ENCODE peak calls at places on chromosome 18, in six cellular contexts. C is H1, M is IMR-90, J is mesenchymal stem cell, T is mesendoderm, Y is trophoblast cell. W is an unnamed sample.

GRCh38 chr18:42706618-42707017 is 408.9 kb downstream of the RIT2 start:
- DNase-seq in C (no peak), M (no peak), J (no peak), T (peak; percentile 45), Y (peak; percentile 22), W (no peak)

GRCh38 chr18:2855560-2856350 is 8.9 kb downstream of the EMILIN2 start:
- DNase-seq in C (no peak), M (no peak), J (no peak), T (no peak), Y (peak; percentile 98), W (no peak)

GRCh38 chr18:61891271-61891670 is 1.5 kb downstream of the RNF152 start:
- DNase-seq in C (no peak), M (no peak), J (no peak), T (no peak), Y (no peak), W (no peak)

GRCh38 chr18:22282311-22283235 is 113.2 kb downstream of the GATA6 start:
- DNase-seq in C (no peak), M (peak; percentile 96), J (peak; percentile 98), T (peak; percentile 68), Y (peak; percentile 65), W (no peak)

GRCh38 chr18:22136395-22136794 is 33.0 kb upstream of the GATA6 start:
- DNase-seq in C (no peak), M (peak; percentile 46), J (peak; percentile 41), T (no peak), Y (no peak), W (no peak)

GRCh38 chr18:46332956-46333355 is 228.8 kb downstream of the HAUS1 start:
- DNase-seq in C (peak; percentile 54), M (no peak), J (no peak), T (peak; percentile 45), Y (peak; percentile 4), W (no peak)

GRCh38 chr18:32974421-32975165 is 201.8 kb upstream of the KLHL14 start:
- DNase-seq in C (no peak), M (no peak), J (peak; percentile 18), T (no peak), Y (no peak), W (no peak)

GRCh38 chr18:57657566-57657965 is 35.9 kb upstream of the NARS1 start:
- DNase-seq in C (no peak), M (no peak), J (no peak), T (no peak), Y (no peak), W (no peak)

GRCh38 chr18:28189400-28190239 is 12.7 kb upstream of the CDH2 start:
- DNase-seq in C (peak; percentile 67), M (peak; percentile 87), J (peak; percentile 59), T (peak; percentile 83), Y (peak; percentile 85), W (no peak)

GRCh38 chr18:35641916-35642315 is 60.4 kb downstream of the GALNT1 start:
- DNase-seq in C (no peak), M (peak; percentile 72), J (peak; percentile 83), T (no peak), Y (peak; percentile 72), W (no peak)

GRCh38 chr18:29248856-29249255 is 1071.9 kb upstream of the CDH2 start:
- DNase-seq in C (no peak), M (no peak), J (no peak), T (no peak), Y (no peak), W (no peak)

GRCh38 chr18:32742620-32743019 is 30.2 kb downstream of the KLHL14 start:
- DNase-seq in C (no peak), M (no peak), J (no peak), T (no peak), Y (no peak), W (no peak)

GRCh38 chr18:79395308-79395640 is 456 bp upstream of the NFATC1 start:
- DNase-seq in C (no peak), M (no peak), J (no peak), T (no peak), Y (no peak), W (no peak)
- H3K4me3 ChIP-seq in C (peak overlapping the region; percentile 66), M (no peak overlapping the region), J (no peak overlapping the region), T (no peak overlapping the region), Y (no peak overlapping the region), W (no peak overlapping the region)

DNA sequence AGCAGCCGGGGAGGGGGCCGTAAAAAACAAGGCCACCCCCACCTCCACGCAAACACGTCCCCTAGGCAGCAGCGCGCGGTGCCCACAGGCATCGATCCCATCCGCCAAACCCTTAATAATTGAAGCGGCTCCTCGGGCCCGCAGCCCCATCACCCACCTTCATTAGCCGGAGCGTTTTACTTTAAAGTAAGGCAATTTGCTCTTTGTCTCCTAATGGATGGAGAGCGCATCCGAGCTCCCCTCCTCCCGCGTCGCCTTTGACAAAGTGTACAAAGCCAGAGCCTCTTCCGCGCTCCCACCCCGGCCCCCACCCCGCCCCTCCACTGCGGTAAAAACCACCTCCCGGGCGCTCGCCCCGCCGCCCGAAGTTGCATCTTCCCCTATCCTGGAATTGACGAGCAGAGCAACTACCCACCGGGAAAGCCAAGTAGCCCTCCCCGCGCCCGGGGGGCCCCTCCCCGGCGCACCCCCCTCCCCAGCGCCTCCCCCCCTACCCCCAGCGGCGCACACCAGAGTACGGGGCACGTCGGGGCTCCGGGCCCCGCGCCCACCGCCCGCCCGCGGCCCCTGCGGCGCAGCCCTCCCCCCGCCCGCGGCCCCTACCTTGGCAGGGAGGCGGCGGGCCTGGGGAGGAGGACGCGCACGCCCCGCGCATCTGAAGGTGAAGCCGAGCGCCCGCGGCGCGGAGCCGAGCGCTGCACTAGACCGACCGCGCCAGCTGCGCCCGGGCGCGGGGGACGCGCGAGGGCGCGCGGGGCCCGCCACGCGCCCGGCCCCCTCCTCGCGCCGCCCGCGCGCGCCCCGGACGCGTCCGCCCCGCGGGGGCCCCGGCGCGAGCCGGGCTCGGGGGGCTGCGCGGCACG is at the start of gene ZNF516:
- DNase-seq in C (no peak), M (peak; percentile 34), J (peak; percentile 64), T (peak; percentile 49), Y (no peak), W (peak; percentile 65)
- H3K18ac ChIP-seq in C (peak within 1 kb of the TSS; percentile 92), M (peak within 1 kb of the TSS; percentile 95), J (peak within 1 kb of the TSS; percentile 94), T (peak within 1 kb of the TSS; percentile 96), Y (peak within 1 kb of the TSS; percentile 64), W (peak within 1 kb of the TSS; percentile 98)

GRCh38 chr18:14174706-14175085 is 42.5 kb upstream of the ZNF519 start:
- DNase-seq in C (no peak), M (no peak), J (no peak), T (no peak), Y (no peak), W (no peak)

GRCh38 chr18:14179306-14179705 is 47.1 kb upstream of the ZNF519 start:
- DNase-seq in C (no peak), M (no peak), J (no peak), T (no peak), Y (peak; percentile 7), W (no peak)
- H3K4me3 ChIP-seq in C (no peak overlapping the region), M (peak overlapping the region; percentile 7), J (no peak overlapping the region), T (no peak overlapping the region), Y (no peak overlapping the region), W (no peak overlapping the region)

DNA sequence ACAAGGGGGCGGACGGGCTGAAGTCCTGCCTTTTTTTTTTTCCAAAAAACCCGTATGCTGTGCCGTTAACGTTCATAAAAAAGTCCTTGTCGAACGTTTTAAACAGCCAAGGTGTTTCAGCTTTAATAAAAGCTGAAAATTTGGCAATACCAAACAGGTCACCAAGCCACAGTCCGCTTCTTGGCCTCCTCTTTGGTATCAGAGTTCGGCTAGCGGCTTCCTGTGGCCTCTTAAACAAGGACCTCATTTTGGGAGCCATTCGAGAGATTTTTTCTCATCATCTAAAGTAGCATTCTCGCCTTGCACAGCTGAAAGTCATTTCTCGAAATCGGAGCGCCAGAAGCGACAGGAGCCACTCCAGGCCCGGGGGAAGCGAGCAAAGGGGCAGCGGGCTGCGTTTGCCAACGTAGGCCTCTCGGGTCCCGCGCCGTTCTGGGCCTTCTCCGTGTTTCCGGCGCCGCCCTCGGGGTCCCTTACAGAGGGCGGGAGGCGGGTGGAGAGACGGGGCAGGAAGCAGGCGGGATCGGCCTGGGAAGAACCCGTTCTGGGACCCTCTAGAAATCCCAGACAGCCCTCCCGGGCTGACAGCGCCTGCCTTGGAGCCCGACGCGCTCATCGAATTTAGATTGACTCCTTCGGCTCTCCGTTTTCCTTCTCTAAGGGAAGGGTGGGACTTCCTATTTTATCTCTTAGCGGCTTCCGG is 560 bp upstream of the ZNF407 start:
- DNase-seq in C (peak; percentile 76), M (peak; percentile 62), J (peak; percentile 84), T (peak; percentile 79), Y (peak; percentile 56), W (no peak)
- H3K18ac ChIP-seq in C (peak overlapping the region; percentile 93), M (peak overlapping the region; percentile 95), J (peak overlapping the region; percentile 92), T (peak overlapping the region; percentile 97), Y (peak overlapping the region; percentile 89), W (peak overlapping the region; percentile 79)

GRCh38 chr18:64275593-64276309 is 126.9 kb upstream of the LINC00305 start:
- DNase-seq in C (no peak), M (no peak), J (no peak), T (no peak), Y (no peak), W (no peak)

GRCh38 chr18:64276736-64277135 is 127.8 kb upstream of the LINC00305 start:
- DNase-seq in C (no peak), M (no peak), J (no peak), T (no peak), Y (no peak), W (no peak)

GRCh38 chr18:64271975-64272659 is 123.2 kb upstream of the LINC00305 start:
- DNase-seq in C (no peak), M (no peak), J (no peak), T (no peak), Y (no peak), W (no peak)

GRCh38 chr18:64271264-64271663 is 122.4 kb upstream of the LINC00305 start:
- DNase-seq in C (no peak), M (no peak), J (no peak), T (no peak), Y (no peak), W (no peak)

GRCh38 chr18:64273724-64274123 is 124.8 kb upstream of the LINC00305 start:
- DNase-seq in C (no peak), M (no peak), J (no peak), T (peak; percentile 52), Y (no peak), W (peak; percentile 12)
- H3K4me3 ChIP-seq in C (peak overlapping the region; percentile 8), M (no peak overlapping the region), J (no peak overlapping the region), T (no peak overlapping the region), Y (no peak overlapping the region), W (no peak overlapping the region)

W was measured in neuronal stem cell.